ENCODE peak calls at places on chromosomes 12 and 14, in seven cellular contexts. H, O, M, Q, Z, S and N are unnamed samples.

GRCh38 chr14:104863131-104863862 is 1.8 kb upstream of the CEP170B start:
- DNase-seq in Z (no peak), H (no peak), S (no peak), M (no peak), O (no peak), Q (no peak), N (no peak)

GRCh38 chr12:120980800-120981368 is 2.5 kb downstream of the HNF1A start:
- DNase-seq in Q (no peak), Z (peak; percentile 85), M (no peak), H (no peak), O (no peak), S (no peak), N (no peak)

GRCh38 chr12:108442077-108442476 is 73.0 kb upstream of the FICD start:
- DNase-seq in O (no peak), S (no peak), Z (no peak), H (no peak), Q (no peak), M (no peak), N (no peak)

GRCh38 chr12:132710062-132710421 is 600 bp upstream of the PGAM5 start:
- DNase-seq in O (no peak), S (no peak), M (no peak), H (peak; percentile 24), Z (no peak), Q (no peak), N (no peak)

GRCh38 chr12:57276935-57277563 is 26.1 kb upstream of the STAC3 start:
- DNase-seq in M (peak; percentile 23), Q (peak; percentile 43), H (no peak), Z (peak; percentile 55), O (peak; percentile 55), S (peak; percentile 32), N (no peak)

GRCh38 chr12:43964966-43965365 is 129.1 kb downstream of the TMEM117 start:
- DNase-seq in O (no peak), Q (no peak), M (peak; percentile 24), S (no peak), H (no peak), Z (peak; percentile 4), N (peak; percentile 51)

GRCh38 chr14:63663428-63664142 is 21.9 kb upstream of the WDR89 start:
- DNase-seq in H (no peak), O (no peak), Z (peak; percentile 18), Q (no peak), S (no peak), M (no peak), N (no peak)

GRCh38 chr12:117727301-117727700 is 241.5 kb downstream of the KSR2 start:
- DNase-seq in Z (no peak), M (no peak), Q (no peak), H (no peak), S (no peak), O (no peak), N (no peak)

GRCh38 chr12:18141583-18141982 is 51.6 kb upstream of the RERGL start:
- DNase-seq in Q (no peak), S (no peak), O (no peak), M (peak; percentile 41), H (no peak), Z (no peak), N (peak; percentile 65)